ENCODE peak calls at places on chromosomes 1 and 21, in four cellular contexts. K is activated T-cell treated with anti-CD3 and anti-CD28 coated beads, Interleukin-2, amount 50 U/mL, for 72 hours; U is CD4-positive, alpha-beta T cell; T is right cardiac atrium. L is an unnamed sample.

GRCh38 chr21:18603246-18603645 is 199.7 kb upstream of the TMPRSS15 start:
- ATAC-seq in K (no peak), T (no peak), U (no peak), L (no peak)

GRCh38 chr1:39394598-39394997 is 96.8 kb upstream of the BMP8A start:
- ATAC-seq in K (peak), U (peak), T (no peak), L (peak)

GRCh38 chr1:116834605-116835004 is 75.1 kb upstream of the PTGFRN start:
- ATAC-seq in U (no peak), T (no peak), K (no peak), L (no peak)

GRCh38 chr1:167720965-167721616 is 691 bp upstream of the MPZL1 start:
- ATAC-seq in T (peak), U (no peak), K (no peak), L (no peak)

GRCh38 chr1:23424171-23424959 is at the start of gene TCEA3:
- ATAC-seq in T (peak), K (peak), U (peak), L (peak)

GRCh38 chr1:180888870-180889269 is 23.8 kb upstream of the KIAA1614 start:
- ATAC-seq in U (no peak), K (no peak), T (no peak), L (no peak)

GRCh38 chr1:23369335-23370013 is at the start of gene ZNF436:
- ATAC-seq in K (no peak), T (peak), U (no peak), L (no peak)

GRCh38 chr1:181391297-181391905 is 91.9 kb upstream of the CACNA1E start:
- ATAC-seq in U (no peak), T (no peak), K (no peak), L (no peak)

GRCh38 chr1:7931446-7931812 is 9.2 kb downstream of the TNFRSF9 start:
- ATAC-seq in T (no peak), U (no peak), K (peak), L (peak)

L was measured in activated T-helper 17 cell treated with anti-CD3 and anti-CD28 coated beads, Interleukin-2, amount 50 U/mL, for 72 hours.